ENCODE peak calls at places on chromosome 19, in six cellular contexts. W is left ventricle myocardium inferior, Z is fibroblast of lung, M is Panc1, S is lower leg skin, C is fibroblast of the aortic adventitia. J is an unnamed sample.

GRCh38 chr19:1451916-1452801 is 2.2 kb downstream of the APC2 start:
- DNase-seq in S (no peak), W (no peak), C (no peak), Z (no peak), M (no peak), J (no peak)

GRCh38 chr19:45901912-45902650 is at the start of gene MYPOP:
- DNase-seq in C (no peak), M (no peak), W (no peak), S (no peak), Z (no peak), J (no peak)

GRCh38 chr19:16876904-16877361 is 11.9 kb upstream of the F2RL3 start:
- DNase-seq in Z (no peak), M (no peak), C (no peak), W (no peak), S (no peak), J (no peak)

GRCh38 chr19:33434886-33435705 is 61.6 kb downstream of the CEBPG start:
- DNase-seq in M (no peak), C (no peak), W (peak), S (no peak), Z (peak), J (peak)

GRCh38 chr19:45770192-45771101 is 1.4 kb upstream of the SIX5 start:
- DNase-seq in Z (peak), W (peak), C (peak), M (no peak), S (peak), J (peak)

GRCh38 chr19:31141301-31141700 is 207.9 kb downstream of the TSHZ3 start:
- DNase-seq in M (no peak), W (no peak), C (no peak), Z (no peak), S (no peak), J (no peak)

GRCh38 chr19:16888629-16889371 is at the start of gene F2RL3:
- DNase-seq in S (peak), C (no peak), Z (peak), W (peak), M (no peak), J (peak)

GRCh38 chr19:52297601-52298358 is 811 bp downstream of the ZNF480 start:
- DNase-seq in S (no peak), Z (peak), C (no peak), M (no peak), W (no peak), J (no peak)

GRCh38 chr19:54141356-54141755 is 3.8 kb downstream of the CNOT3 start:
- DNase-seq in S (no peak), Z (no peak), M (no peak), C (no peak), W (no peak), J (no peak)

DNA sequence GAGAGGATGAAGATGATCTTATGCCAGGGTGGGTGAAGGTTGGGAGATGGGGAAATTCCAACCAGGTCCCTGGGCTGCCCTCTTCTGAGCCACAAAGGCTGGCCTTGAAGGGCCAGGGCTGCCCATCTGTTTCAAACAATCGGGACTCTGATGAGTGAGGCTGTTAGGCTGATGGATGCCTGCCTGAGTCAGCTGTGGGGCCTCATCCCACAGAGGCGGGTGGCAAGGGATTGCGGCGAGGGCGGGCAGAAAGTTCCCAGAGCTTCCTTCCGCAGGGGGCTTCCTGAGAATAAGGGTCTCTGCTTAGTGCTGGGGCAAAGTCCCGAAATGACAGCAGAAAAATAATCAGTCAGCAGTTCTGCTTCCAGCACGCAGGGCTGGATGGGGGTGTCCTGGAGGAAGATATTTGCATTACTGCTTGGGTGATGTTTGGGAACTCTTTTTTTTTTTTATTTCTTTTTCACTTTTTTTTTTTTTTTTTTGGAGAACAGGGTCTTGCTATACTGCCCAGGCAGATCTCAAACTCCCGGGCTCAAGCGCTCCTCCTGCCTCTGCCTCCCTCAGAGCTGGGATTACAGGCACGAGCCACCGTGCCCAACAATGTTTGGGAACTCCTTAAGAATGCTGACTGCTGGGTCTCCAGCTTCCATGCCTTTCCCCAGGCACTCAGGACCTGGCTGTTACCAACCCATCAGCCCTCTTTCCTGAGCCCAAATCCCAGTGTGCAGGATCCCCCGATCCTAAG is 14.1 kb downstream of the SH3GL1 start:
- DNase-seq in Z (no peak), S (no peak), M (no peak), W (no peak), C (no peak), J (no peak)
- TF ChIP-seq CTCF in Z (peak), S (no peak), M (no peak), W (no peak), C (no peak), J (peak)

GRCh38 chr19:49469828-49470614 is 4.0 kb upstream of the FLT3LG start:
- DNase-seq in Z (no peak), S (no peak), C (no peak), M (no peak), W (no peak), J (no peak)
- TF ChIP-seq CTCF in Z (peak), S (no peak), C (no peak), M (no peak), W (peak), J (peak)

DNA sequence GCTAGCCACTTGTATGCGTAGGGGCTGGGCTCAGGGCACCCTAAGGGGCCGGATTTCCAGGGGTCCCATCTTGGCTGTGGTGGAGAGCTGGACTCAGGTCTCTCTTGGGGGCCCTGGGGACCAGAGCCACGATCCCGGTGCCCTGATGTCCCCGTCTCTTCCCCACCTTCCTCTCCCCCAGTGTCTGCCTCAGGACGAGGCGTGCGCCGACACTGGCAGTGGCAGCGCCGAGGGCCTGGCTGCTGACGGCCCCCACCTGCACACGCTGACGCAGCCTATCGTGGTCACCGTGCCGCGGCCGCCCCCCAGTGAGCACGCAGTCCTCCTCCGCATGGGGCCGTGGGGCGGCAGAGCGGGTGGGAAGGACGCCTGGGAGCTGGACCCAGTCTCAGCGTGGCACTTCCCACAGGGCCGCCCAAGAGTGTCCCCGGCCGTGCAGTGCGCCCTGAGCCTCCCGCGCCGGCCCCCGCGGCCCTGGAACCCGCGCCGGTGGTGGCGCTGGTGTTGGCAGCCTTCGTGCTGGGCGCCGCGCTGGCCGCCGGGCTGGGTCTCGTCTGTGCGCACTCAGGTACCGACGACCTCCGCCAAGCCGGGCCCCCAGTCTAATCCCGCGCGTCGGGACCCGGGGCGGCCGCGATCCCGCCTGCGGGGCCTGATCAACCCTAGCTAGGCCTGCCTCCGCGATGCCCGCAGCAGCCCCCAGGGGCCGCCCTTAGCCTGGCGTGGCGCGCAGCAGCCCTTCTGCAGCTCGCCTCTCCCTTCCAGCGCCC is 2.7 kb upstream of the SNAPC2 start:
- DNase-seq in C (peak), S (no peak), Z (peak), M (no peak), W (no peak), J (peak)
- TF ChIP-seq CTCF in C (peak), S (no peak), Z (peak), M (peak), W (peak), J (peak)

GRCh38 chr19:18656337-18657086 is 19.7 kb downstream of the KLHL26 start:
- DNase-seq in S (no peak), Z (no peak), C (no peak), M (no peak), W (no peak), J (no peak)
- TF ChIP-seq CTCF in S (no peak), Z (no peak), C (no peak), M (no peak), W (no peak), J (no peak)

DNA sequence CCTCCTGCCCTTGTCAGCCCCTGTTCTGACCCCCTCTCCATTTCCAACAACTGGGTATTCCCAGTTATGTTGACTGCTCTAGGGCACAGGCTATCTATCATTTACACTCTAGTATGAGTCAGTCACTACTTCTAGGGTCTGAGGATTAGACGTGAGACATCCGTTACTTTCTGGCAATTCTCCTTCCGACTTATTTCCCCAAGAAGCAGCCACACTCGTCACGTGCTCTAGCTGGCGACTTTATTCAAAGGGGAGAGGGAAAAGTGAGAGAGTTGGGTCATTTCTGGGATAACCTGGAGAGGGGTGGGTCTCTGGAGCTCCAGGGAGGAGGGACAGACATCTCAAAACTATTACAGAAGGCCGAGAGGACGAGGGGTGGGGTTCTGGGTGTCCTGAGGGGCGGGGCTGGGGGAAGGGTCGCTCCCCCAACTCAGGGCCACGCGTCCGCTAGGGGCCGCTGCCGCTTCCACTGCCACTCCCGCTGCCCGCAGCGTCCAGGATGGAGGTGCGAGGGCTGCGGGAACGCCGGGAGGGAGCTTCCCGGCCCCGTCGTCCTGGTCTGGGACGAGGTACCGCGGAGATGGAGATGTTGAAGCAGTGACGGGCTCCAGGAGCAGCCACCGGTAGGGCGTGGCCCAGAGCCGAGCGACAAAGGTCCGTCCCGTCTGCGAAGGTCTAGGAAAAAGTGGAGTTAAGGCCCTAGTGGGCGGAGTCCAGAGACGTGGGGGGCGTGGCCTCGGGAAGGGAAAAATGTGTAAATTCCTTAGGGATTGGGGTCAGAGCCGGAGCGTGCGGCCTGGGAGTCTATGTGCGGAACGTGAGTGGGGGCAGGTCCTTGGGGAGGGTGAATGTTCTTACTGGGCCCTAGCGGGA is 8.9 kb downstream of the RTBDN start:
- DNase-seq in Z (no peak), C (no peak), M (no peak), S (no peak), W (no peak), J (no peak)
- TF ChIP-seq CTCF in Z (peak), C (peak), M (no peak), S (no peak), W (peak), J (peak)

GRCh38 chr19:58218899-58219298 is 9.8 kb upstream of the ZNF544 start:
- DNase-seq in C (no peak), Z (peak), M (no peak), W (no peak), S (no peak), J (no peak)
- TF ChIP-seq CTCF in C (no peak), Z (peak), M (no peak), W (no peak), S (no peak), J (peak)

GRCh38 chr19:19113040-19113541 is 25.2 kb downstream of the TMEM161A start:
- DNase-seq in M (no peak), S (no peak), C (peak), Z (peak), W (no peak), J (no peak)
- TF ChIP-seq CTCF in M (no peak), S (no peak), C (peak), Z (no peak), W (no peak), J (no peak)

GRCh38 chr19:23286477-23286876 is 36.3 kb upstream of the ZNF724 start:
- DNase-seq in S (no peak), C (no peak), Z (no peak), W (no peak), M (no peak), J (no peak)
- TF ChIP-seq CTCF in S (no peak), C (peak), Z (peak), W (peak), M (peak), J (peak)